ENCODE peak calls at places on chromosomes 16 and 17, in ten cellular contexts. S, E, P, V, R, A, L, K, C and Y are unnamed samples.

GRCh38 chr17:78179372-78179771 is 7.5 kb downstream of the TK1 start:
- DNase-seq in S (no peak), E (no peak), P (no peak), V (peak), R (no peak), A (no peak), L (no peak), K (no peak), C (peak), Y (no peak)

GRCh38 chr17:80220709-80221215 is 535 bp downstream of the SLC26A11 start:
- DNase-seq in S (no peak), E (peak), P (peak), V (peak), R (no peak), A (peak), L (no peak), K (no peak), C (no peak), Y (no peak)

GRCh38 chr16:89037261-89038152 is 56.1 kb upstream of the ACSF3 start:
- DNase-seq in S (no peak), E (peak), P (no peak), V (no peak), R (no peak), A (no peak), L (no peak), K (no peak), C (no peak), Y (peak)

GRCh38 chr16:55615071-55615470 is 40.7 kb upstream of the SLC6A2 start:
- DNase-seq in S (no peak), E (no peak), P (no peak), V (no peak), R (no peak), A (no peak), L (no peak), K (no peak), C (no peak), Y (no peak)

GRCh38 chr16:72983728-72984350 is 64.1 kb downstream of the ZFHX3 start:
- DNase-seq in S (no peak), E (no peak), P (no peak), V (no peak), R (no peak), A (peak), L (no peak), K (no peak), C (no peak), Y (no peak)

GRCh38 chr16:89536886-89537548 is 23.5 kb upstream of the RPL13 start:
- DNase-seq in S (no peak), E (no peak), P (no peak), V (no peak), R (no peak), A (no peak), L (no peak), K (no peak), C (no peak), Y (no peak)

GRCh38 chr17:51720439-51720838 is 438.1 kb downstream of the CA10 start:
- DNase-seq in S (no peak), E (no peak), P (no peak), V (no peak), R (no peak), A (no peak), L (no peak), K (no peak), C (no peak), Y (no peak)

GRCh38 chr17:50689251-50689650 is 18.5 kb downstream of the ANKRD40 start:
- DNase-seq in S (no peak), E (no peak), P (peak), V (no peak), R (no peak), A (no peak), L (no peak), K (no peak), C (no peak), Y (no peak)

GRCh38 chr16:21574372-21574771 is 25.0 kb upstream of the METTL9 start:
- DNase-seq in S (no peak), E (no peak), P (no peak), V (no peak), R (no peak), A (no peak), L (no peak), K (no peak), C (no peak), Y (no peak)

GRCh38 chr17:81245024-81245664 is 6.0 kb downstream of the NDUFAF8 start:
- DNase-seq in S (no peak), E (no peak), P (no peak), V (no peak), R (no peak), A (no peak), L (no peak), K (no peak), C (no peak), Y (no peak)

GRCh38 chr17:60094754-60095153 is 16.0 kb upstream of the HEATR6 start:
- DNase-seq in S (no peak), E (no peak), P (no peak), V (no peak), R (no peak), A (no peak), L (no peak), K (no peak), C (no peak), Y (no peak)

GRCh38 chr17:18944646-18945045 is 7.3 kb upstream of the SLC5A10 start:
- DNase-seq in S (no peak), E (no peak), P (no peak), V (no peak), R (no peak), A (no peak), L (no peak), K (no peak), C (no peak), Y (no peak)

GRCh38 chr16:86158688-86159360 is 259.9 kb downstream of the IRF8 start:
- DNase-seq in S (no peak), E (no peak), P (no peak), V (no peak), R (no peak), A (no peak), L (no peak), K (no peak), C (no peak), Y (no peak)

GRCh38 chr17:3961564-3962047 is 2.6 kb downstream of the ATP2A3 start:
- DNase-seq in S (no peak), E (no peak), P (no peak), V (no peak), R (no peak), A (no peak), L (no peak), K (no peak), C (no peak), Y (no peak)

GRCh38 chr16:1070084-1070987 is 2.2 kb upstream of the SSTR5 start:
- DNase-seq in S (no peak), E (no peak), P (no peak), V (no peak), R (no peak), A (no peak), L (no peak), K (no peak), C (no peak), Y (no peak)

GRCh38 chr17:76195281-76196096 is 44.8 kb downstream of the RNF157 start:
- DNase-seq in S (no peak), E (no peak), P (no peak), V (no peak), R (no peak), A (no peak), L (no peak), K (no peak), C (no peak), Y (no peak)

GRCh38 chr17:55285340-55286301 is 20.9 kb downstream of the HLF start:
- DNase-seq in S (peak), E (no peak), P (peak), V (peak), R (peak), A (peak), L (peak), K (peak), C (peak), Y (no peak)

GRCh38 chr16:85717393-85718152 is 28.8 kb upstream of the GINS2 start:
- DNase-seq in S (no peak), E (peak), P (peak), V (peak), R (peak), A (peak), L (peak), K (peak), C (peak), Y (peak)

GRCh38 chr16:67562918-67563707 is 787 bp downstream of the CTCF start:
- DNase-seq in S (no peak), E (no peak), P (peak), V (peak), R (peak), A (peak), L (peak), K (no peak), C (peak), Y (peak)

GRCh38 chr16:81457326-81458133 is 12.9 kb downstream of the CMIP start:
- DNase-seq in S (no peak), E (peak), P (no peak), V (peak), R (peak), A (no peak), L (no peak), K (no peak), C (no peak), Y (peak)

GRCh38 chr16:3861808-3862451 is 18.6 kb downstream of the CREBBP start:
- DNase-seq in S (no peak), E (no peak), P (no peak), V (no peak), R (no peak), A (no peak), L (no peak), K (no peak), C (no peak), Y (peak)

GRCh38 chr16:69482410-69482951 is 58.1 kb downstream of the CYB5B start:
- DNase-seq in S (no peak), E (no peak), P (peak), V (peak), R (no peak), A (peak), L (peak), K (peak), C (peak), Y (no peak)

GRCh38 chr16:73068546-73069401 is 20.8 kb upstream of the ZFHX3 start:
- DNase-seq in S (no peak), E (no peak), P (no peak), V (peak), R (no peak), A (peak), L (peak), K (peak), C (no peak), Y (no peak)

GRCh38 chr16:87252269-87252970 is 64.8 kb downstream of the C16orf95 start:
- DNase-seq in S (no peak), E (no peak), P (no peak), V (no peak), R (no peak), A (no peak), L (no peak), K (no peak), C (no peak), Y (no peak)

GRCh38 chr16:35798885-35799426 is 2339.5 kb downstream of the TP53TG3F start:
- DNase-seq in S (no peak), E (no peak), P (no peak), V (no peak), R (no peak), A (no peak), L (peak), K (no peak), C (no peak), Y (no peak)

GRCh38 chr17:57597531-57598453 is 147.3 kb downstream of the CCDC182 start:
- DNase-seq in S (no peak), E (peak), P (peak), V (peak), R (peak), A (no peak), L (peak), K (peak), C (peak), Y (peak)

GRCh38 chr16:26261621-26262020 is 569.9 kb downstream of the HS3ST4 start:
- DNase-seq in S (no peak), E (no peak), P (no peak), V (no peak), R (no peak), A (no peak), L (no peak), K (no peak), C (no peak), Y (no peak)

GRCh38 chr17:40846515-40847155 is 20.4 kb downstream of the KRT12 start:
- DNase-seq in S (no peak), E (no peak), P (no peak), V (no peak), R (no peak), A (no peak), L (no peak), K (no peak), C (no peak), Y (no peak)

GRCh38 chr17:66495035-66495434 is 192.6 kb downstream of the PRKCA start:
- DNase-seq in S (no peak), E (no peak), P (no peak), V (no peak), R (no peak), A (no peak), L (no peak), K (no peak), C (no peak), Y (no peak)

GRCh38 chr17:19727466-19728113 is 11.2 kb upstream of the SLC47A2 start:
- DNase-seq in S (peak), E (no peak), P (peak), V (peak), R (no peak), A (peak), L (peak), K (peak), C (peak), Y (no peak)

GRCh38 chr17:62652251-62653001 is 25.0 kb downstream of the MRC2 start:
- DNase-seq in S (peak), E (peak), P (no peak), V (peak), R (no peak), A (peak), L (peak), K (no peak), C (peak), Y (no peak)

GRCh38 chr17:75681289-75681688 is 14.2 kb downstream of the SAP30BP start:
- DNase-seq in S (no peak), E (no peak), P (no peak), V (no peak), R (no peak), A (no peak), L (no peak), K (no peak), C (no peak), Y (no peak)

DNA sequence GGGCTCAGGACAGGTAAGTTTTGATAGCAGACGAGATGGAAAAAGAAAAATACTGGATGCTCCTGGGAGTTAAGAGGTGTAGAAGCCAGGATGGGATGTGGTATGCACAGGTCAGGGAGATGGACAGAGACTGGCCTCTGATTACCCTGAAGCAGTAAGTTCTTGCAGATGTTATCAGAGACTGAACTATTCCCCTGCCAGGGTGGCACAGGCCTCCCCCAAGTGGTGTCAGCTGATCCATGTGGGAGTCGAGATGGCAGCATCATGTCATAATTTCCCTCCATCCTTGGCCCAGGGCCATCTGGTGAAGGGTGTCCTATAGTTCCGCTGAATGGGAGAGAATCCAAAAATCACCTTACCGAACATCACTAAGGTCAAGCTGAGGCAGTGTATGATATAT is 14.1 kb upstream of the NKD1 start:
- DNase-seq in S (no peak), E (no peak), P (no peak), V (no peak), R (no peak), A (no peak), L (no peak), K (no peak), C (peak), Y (no peak)
- TF ChIP-seq POLR2A in S (no peak), E (no peak), P (no peak), V (no peak), R (no peak), A (no peak), L (no peak), K (no peak), C (no peak), Y (no peak)

DNA sequence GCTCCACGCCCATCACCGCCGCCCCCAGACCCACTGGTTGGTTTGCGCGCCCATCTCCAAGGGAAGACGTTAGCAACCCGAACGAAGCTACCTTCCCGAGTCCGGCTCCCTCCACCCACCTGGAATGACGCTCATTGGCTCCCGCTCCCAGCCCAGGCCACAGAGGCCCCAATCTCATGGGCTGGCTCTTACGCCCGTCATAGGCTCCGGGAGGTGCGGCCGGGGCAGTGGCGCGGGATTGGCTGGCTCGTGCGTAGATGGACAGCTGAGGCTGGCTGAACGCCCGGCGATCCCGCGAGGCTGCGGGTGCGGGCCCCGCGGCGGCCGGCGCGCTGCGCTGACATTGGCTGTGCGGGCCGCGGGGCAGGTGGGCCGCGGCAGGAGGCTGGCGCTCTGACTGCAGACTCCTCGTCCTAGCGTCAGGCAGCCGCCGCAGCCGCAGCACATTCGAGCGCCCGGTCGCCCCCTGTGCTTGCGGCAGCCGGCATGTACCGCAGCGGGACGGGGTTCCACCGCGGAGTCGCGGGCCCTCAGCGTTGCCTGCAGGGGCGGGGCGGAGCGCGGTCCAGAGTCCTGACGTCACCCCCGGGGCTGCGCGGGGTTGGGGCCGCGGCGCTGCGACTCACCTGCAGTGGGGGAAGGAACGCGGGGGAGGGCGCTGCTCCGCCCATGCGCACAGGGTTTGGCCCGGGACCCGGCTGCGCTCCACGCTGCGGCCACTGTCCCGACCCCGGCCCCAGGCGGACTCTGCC is 453 bp upstream of the MYH10 start:
- DNase-seq in S (peak), E (peak), P (peak), V (peak), R (peak), A (peak), L (peak), K (peak), C (peak), Y (peak)
- TF ChIP-seq POLR2A in S (no peak), E (peak), P (no peak), V (no peak), R (no peak), A (no peak), L (no peak), K (peak), C (no peak), Y (no peak)

DNA sequence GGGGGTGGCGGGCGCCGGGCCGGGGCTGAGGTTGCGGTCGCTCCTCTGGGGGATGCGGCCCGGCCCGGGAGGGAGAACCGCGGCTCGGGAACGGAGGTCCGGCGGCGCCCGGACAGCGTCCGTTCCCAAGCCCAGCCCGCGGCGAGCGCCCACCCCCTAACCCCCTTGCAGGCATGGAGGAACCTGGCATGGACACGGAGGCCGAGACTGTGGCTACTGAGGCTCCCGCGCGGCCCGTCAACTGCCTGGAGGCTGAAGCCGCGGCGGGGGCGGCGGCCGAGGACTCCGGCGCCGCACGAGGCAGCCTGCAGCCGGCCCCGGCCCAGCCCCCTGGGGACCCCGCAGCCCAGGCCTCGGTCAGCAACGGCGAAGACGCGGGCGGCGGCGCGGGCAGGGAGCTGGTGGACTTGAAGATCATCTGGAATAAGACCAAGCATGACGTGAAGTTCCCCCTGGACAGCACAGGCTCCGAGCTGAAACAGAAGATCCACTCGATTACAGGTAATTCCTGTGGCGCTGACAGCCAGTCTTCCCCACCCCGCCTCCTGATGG is 328 bp downstream of the UBFD1 start:
- DNase-seq in S (peak), E (no peak), P (no peak), V (peak), R (no peak), A (peak), L (no peak), K (peak), C (peak), Y (peak)
- TF ChIP-seq POLR2A in S (peak), E (no peak), P (no peak), V (no peak), R (no peak), A (no peak), L (no peak), K (no peak), C (no peak), Y (no peak)

GRCh38 chr17:64001763-64002529 is 3.8 kb downstream of the PRR29 start:
- DNase-seq in S (peak), E (no peak), P (no peak), V (no peak), R (no peak), A (peak), L (peak), K (no peak), C (no peak), Y (no peak)

GRCh38 chr17:63998721-63999679 is 849 bp downstream of the PRR29 start:
- DNase-seq in S (no peak), E (no peak), P (no peak), V (no peak), R (no peak), A (peak), L (no peak), K (no peak), C (no peak), Y (no peak)

GRCh38 chr17:64002658-64003525 is 4.7 kb downstream of the PRR29 start:
- DNase-seq in S (peak), E (no peak), P (no peak), V (no peak), R (no peak), A (peak), L (no peak), K (no peak), C (no peak), Y (no peak)

GRCh38 chr17:63999680-64000531 is 1.8 kb downstream of the PRR29 start:
- DNase-seq in S (no peak), E (no peak), P (no peak), V (no peak), R (no peak), A (peak), L (no peak), K (no peak), C (no peak), Y (no peak)

DNA sequence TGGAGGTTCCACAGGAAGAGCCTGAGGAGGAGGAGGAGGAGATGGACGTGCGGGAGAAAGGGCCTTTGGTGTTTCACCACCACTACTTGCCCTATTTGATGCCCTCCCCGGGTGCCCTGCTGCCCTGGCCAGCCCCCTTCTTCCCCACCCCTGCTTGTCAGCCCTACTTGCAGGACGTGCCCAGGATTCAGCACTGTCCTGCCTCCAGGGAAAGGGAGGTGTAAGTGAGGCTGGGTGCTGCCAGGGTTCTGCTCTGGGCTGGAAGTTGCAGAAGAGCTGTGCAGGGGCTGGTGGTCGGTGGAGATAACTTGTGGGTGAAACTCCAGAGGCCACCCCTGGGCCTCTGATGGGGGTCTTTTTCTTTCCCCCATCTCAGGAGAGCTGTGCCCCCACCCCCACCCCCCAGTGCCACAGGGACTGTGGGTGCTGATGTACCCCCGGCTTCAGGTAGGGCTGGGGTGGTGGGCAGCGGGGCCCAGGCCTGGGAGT is 3.0 kb downstream of the PRR29 start:
- DNase-seq in S (peak), E (no peak), P (no peak), V (no peak), R (no peak), A (peak), L (no peak), K (no peak), C (no peak), Y (no peak)
- TF ChIP-seq POLR2A in S (no peak), E (no peak), P (no peak), V (no peak), R (no peak), A (no peak), L (no peak), K (no peak), C (no peak), Y (no peak)

GRCh38 chr16:8868272-8869211 is at the start of gene CARHSP1:
- DNase-seq in S (no peak), E (peak), P (peak), V (peak), R (peak), A (peak), L (peak), K (peak), C (peak), Y (peak)
- TF ChIP-seq POLR2A in S (peak), E (peak), P (peak), V (peak), R (peak), A (peak), L (no peak), K (peak), C (peak), Y (peak)